ENCODE peak calls at places on chromosomes 11 and 22, in four cellular contexts. T is WTC11, A is GM12878, R is HepG2. H is an unnamed sample.

GRCh38 chr11:993632-994167 is 42.8 kb downstream of the MUC6 start:
- DNase-seq in T (no peak), A (no peak), R (no peak), H (no peak)

GRCh38 chr22:48175721-48176120 is 1413.3 kb downstream of the TBC1D22A start:
- DNase-seq in T (no peak), A (no peak), R (no peak), H (peak)

GRCh38 chr22:49966041-49966715 is 5.6 kb downstream of the PIM3 start:
- DNase-seq in T (no peak), A (no peak), R (no peak), H (no peak)

GRCh38 chr11:18221274-18221876 is 15.2 kb downstream of the SAA4 start:
- DNase-seq in T (no peak), A (no peak), R (no peak), H (no peak)

GRCh38 chr22:37021041-37021440 is 1.5 kb downstream of the MPST start:
- DNase-seq in T (no peak), A (no peak), R (no peak), H (no peak)

GRCh38 chr11:67280791-67281551 is 8.1 kb upstream of the ANKRD13D start:
- DNase-seq in T (no peak), A (no peak), R (no peak), H (no peak)

GRCh38 chr11:7603031-7603781 is 70.1 kb downstream of the CYB5R2 start:
- DNase-seq in T (no peak), A (no peak), R (no peak), H (no peak)

GRCh38 chr11:17528181-17528691 is 16.0 kb downstream of the USH1C start:
- DNase-seq in T (peak), A (no peak), R (peak), H (peak)

GRCh38 chr11:82494988-82495432 is 238.7 kb downstream of the FAM181B start:
- DNase-seq in T (peak), A (no peak), R (peak), H (no peak)

GRCh38 chr11:7657306-7658025 is 15.8 kb downstream of the CYB5R2 start:
- DNase-seq in T (peak), A (no peak), R (peak), H (peak)

GRCh38 chr11:15159085-15159484 is 44.4 kb downstream of the INSC start:
- DNase-seq in T (no peak), A (no peak), R (no peak), H (peak)

GRCh38 chr22:26585104-26585790 is 4.7 kb downstream of the TPST2 start:
- DNase-seq in T (no peak), A (no peak), R (no peak), H (no peak)

GRCh38 chr11:111526501-111526900 is 11.9 kb downstream of the HOATZ start:
- DNase-seq in T (no peak), A (no peak), R (no peak), H (no peak)

GRCh38 chr11:45390407-45390806 is 104.3 kb upstream of the SYT13 start:
- DNase-seq in T (no peak), A (no peak), R (peak), H (no peak)

GRCh38 chr22:49046546-49047305 is 780.9 kb downstream of the BRD1 start:
- DNase-seq in T (peak), A (no peak), R (peak), H (peak)

GRCh38 chr11:67396587-67397398 is 4.9 kb downstream of the PPP1CA start:
- DNase-seq in T (peak), A (no peak), R (no peak), H (peak)

GRCh38 chr11:123755344-123755743 is 1.0 kb upstream of the OR6X1 start:
- DNase-seq in T (no peak), A (no peak), R (no peak), H (no peak)

GRCh38 chr11:23023319-23023718 is 163.0 kb upstream of the CCDC179 start:
- DNase-seq in T (no peak), A (no peak), R (no peak), H (no peak)

GRCh38 chr11:104772806-104773241 is 125.4 kb downstream of the CASP12 start:
- DNase-seq in T (no peak), A (no peak), R (no peak), H (no peak)

GRCh38 chr11:35615911-35616900 is 2.1 kb upstream of the FJX1 start:
- DNase-seq in T (no peak), A (no peak), R (peak), H (peak)

GRCh38 chr11:15473954-15474837 is 359.5 kb downstream of the INSC start:
- DNase-seq in T (no peak), A (no peak), R (no peak), H (no peak)

GRCh38 chr11:118398797-118399564 is 2.4 kb upstream of the ATP5MG start:
- DNase-seq in T (no peak), A (no peak), R (no peak), H (no peak)

GRCh38 chr22:37295213-37295886 is 13.0 kb downstream of the CYTH4 start:
- DNase-seq in T (no peak), A (no peak), R (no peak), H (no peak)

GRCh38 chr11:35682230-35683195 is 19.9 kb downstream of the TRIM44 start:
- DNase-seq in T (no peak), A (no peak), R (no peak), H (no peak)

GRCh38 chr11:93905384-93905783 is 55.0 kb upstream of the VSTM5 start:
- DNase-seq in T (no peak), A (no peak), R (peak), H (no peak)

GRCh38 chr22:49850959-49851815 is 2.5 kb upstream of the ZBED4 start:
- DNase-seq in T (no peak), A (no peak), R (no peak), H (no peak)

GRCh38 chr22:49021097-49021925 is 806.4 kb downstream of the BRD1 start:
- DNase-seq in T (no peak), A (no peak), R (no peak), H (no peak)

GRCh38 chr11:123111465-123111864 is 49.5 kb upstream of the HSPA8 start:
- DNase-seq in T (no peak), A (no peak), R (peak), H (peak)

DNA sequence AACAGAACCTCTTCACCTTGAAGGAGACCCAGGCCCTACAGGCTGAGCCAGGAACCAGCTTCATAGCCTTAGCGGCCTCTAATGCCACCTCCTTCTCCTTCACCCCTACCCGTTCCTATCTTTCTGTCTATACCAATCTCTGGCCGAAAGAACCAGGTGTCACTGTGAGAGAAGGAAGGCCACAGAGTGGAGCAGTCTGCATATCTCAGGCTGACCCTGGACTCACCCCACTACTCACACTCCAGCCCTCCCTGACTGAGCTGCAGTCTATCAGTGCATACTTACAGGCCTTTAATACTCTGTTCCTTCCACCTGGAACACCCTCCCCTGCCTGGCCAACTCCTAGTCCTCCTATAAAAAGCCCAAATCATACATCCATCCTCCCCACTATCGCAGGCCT is 32.7 kb downstream of the ARAP1 start:
- DNase-seq in T (no peak), A (no peak), R (no peak), H (no peak)
- TF ChIP-seq ETV6 in T (no peak), A (no peak), R (no peak), H (no peak)

GRCh38 chr11:72221386-72221785 is 3.2 kb upstream of the INPPL1 start:
- DNase-seq in T (no peak), A (no peak), R (no peak), H (no peak)

GRCh38 chr11:72222106-72222891 is 2.3 kb upstream of the INPPL1 start:
- DNase-seq in T (no peak), A (no peak), R (no peak), H (peak)

GRCh38 chr11:72223615-72224586 is 666 bp upstream of the INPPL1 start:
- DNase-seq in T (peak), A (no peak), R (no peak), H (peak)

GRCh38 chr11:72224587-72225410 is at the start of gene INPPL1:
- DNase-seq in T (peak), A (no peak), R (no peak), H (peak)

GRCh38 chr11:72222907-72223614 is 1.5 kb upstream of the INPPL1 start:
- DNase-seq in T (peak), A (peak), R (peak), H (peak)
- TF ChIP-seq CTCF in T (no peak), A (no peak), R (peak), H (peak)

DNA sequence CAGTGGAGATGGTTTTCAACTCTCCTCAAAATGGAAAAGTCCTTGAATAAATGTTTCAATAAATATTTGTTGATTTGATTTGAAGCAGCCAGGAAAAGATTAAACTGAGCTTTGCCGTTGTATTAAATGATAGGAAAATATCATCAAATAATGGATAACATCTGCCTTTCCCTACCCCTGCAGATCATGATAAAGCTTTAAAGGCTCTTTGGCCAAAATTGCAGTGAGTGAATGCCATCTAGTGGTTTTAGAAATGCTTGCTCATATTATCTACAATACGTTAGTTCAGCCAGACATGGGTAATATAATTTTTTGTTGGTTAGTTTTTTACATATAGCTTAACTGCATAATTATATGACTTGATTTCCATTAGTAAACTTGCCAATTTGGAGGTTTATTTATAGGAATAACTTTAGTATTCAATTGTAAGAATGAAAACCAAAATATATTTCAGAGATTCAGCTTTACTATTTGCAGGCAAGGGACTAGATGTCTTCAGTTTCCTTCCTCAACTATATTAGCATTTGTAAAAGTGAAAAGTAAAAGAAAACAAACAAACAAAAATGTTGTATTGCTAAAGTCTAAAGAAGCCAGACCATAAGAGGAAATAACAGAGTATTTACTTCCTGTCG is 159.2 kb downstream of the MSANTD4 start:
- DNase-seq in T (no peak), A (no peak), R (peak), H (no peak)
- TF ChIP-seq CBFB in T (no peak), A (no peak), R (no peak), H (no peak)

DNA sequence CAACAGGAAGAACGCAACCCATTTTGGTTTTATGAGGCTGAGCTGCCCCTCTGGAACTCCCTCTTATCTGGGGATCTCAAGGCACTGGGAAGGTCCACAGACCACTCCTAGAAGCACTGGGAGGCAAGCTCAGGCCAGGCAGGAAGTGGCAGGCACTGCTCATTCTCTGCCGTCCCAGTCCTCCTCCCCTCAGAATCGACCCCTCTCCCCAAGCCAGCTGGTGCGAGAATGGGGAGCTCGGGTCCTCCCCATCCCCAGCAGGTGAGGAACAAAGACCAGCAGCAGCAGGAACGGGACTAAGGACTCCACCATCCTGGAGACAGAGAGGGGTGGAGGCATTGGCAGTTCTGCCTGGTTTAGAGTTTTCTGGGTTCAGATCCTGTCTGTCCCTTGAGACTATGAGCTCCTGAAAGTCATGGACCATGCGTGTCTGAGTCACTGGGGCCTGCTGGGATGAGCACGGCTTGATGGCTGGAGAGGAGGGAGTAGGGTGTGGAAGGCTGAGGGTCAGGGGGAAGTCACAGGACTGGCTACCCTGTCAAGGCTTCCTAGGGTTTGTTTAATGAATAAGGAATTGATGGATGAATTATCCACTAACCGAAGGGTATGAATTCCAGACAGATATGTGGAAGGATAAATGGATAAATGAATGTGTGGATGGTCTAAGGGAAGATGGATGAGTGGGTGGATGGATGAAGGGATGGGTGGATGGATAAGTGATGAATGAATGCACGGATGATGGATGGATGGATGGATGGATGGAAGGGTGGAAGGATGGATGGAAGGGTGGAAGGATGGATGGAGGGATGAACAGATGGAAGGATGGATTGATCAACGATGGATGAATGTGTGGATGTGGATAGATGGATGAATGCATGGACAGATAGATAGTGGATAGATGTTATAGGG is 6.4 kb downstream of the MYEOV start:
- DNase-seq in T (no peak), A (no peak), R (no peak), H (peak)
- TF ChIP-seq ETV6 in T (no peak), A (no peak), R (no peak), H (no peak)

GRCh38 chr22:17366329-17366728 is 2.9 kb upstream of the CECR2 start:
- DNase-seq in T (no peak), A (no peak), R (no peak), H (no peak)

GRCh38 chr22:17368727-17369552 is at the start of gene CECR2:
- DNase-seq in T (peak), A (peak), R (no peak), H (peak)

GRCh38 chr22:17369553-17370035 is 334 bp downstream of the CECR2 start:
- DNase-seq in T (peak), A (no peak), R (no peak), H (peak)

GRCh38 chr22:17368144-17368726 is 1.0 kb upstream of the CECR2 start:
- DNase-seq in T (peak), A (no peak), R (no peak), H (no peak)

GRCh38 chr22:17366830-17367229 is 2.4 kb upstream of the CECR2 start:
- DNase-seq in T (peak), A (no peak), R (no peak), H (peak)
- TF ChIP-seq CTCF in T (no peak), A (peak), R (no peak), H (peak)

DNA sequence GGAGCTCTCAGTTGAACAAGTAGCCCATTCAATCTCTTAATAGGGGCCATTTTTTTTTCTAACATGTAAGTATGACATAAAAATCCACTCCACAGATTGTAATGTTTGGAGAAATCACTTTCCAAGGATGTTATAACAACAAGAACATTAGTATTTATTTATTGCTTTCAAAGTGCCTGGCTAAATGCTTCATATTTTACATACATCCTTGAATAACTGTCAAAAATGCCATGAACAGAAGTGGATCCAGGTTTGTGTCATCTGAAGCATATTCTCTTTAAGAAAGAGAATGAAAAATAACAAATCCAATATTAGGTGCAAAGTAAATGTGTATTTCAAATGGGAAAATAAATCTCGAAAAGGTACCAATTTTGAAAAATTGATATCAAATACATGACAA is 344.0 kb upstream of the FAT3 start:
- DNase-seq in T (no peak), A (no peak), R (no peak), H (no peak)
- TF ChIP-seq CBFB in T (no peak), A (no peak), R (no peak), H (no peak)

GRCh38 chr11:75426720-75427086 is 6.3 kb downstream of the KLHL35 start:
- DNase-seq in T (no peak), A (no peak), R (no peak), H (no peak)
- TF ChIP-seq ETV6 in T (no peak), A (no peak), R (no peak), H (no peak)

DNA sequence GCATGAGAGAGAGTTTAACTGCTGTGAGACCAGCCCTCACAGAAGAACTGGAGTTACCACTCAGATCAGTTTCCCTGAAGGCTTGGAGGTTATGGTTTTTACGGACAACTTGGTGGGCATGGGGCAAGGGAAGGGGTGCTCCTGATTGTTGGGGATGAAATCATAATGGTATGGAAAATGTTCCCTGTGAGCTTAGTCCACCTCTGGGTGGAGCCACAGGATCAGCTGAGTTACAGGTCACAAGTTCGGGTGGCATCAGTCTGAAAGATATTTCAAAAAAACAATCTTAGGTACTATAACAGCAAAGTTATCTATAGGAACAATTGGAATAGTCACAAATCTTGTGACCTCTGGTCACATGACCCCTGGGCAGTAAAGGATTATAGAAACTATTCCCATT is 162.9 kb downstream of the DLG2 start:
- DNase-seq in T (peak), A (no peak), R (no peak), H (no peak)
- TF ChIP-seq CTCF in T (peak), A (no peak), R (peak), H (no peak)

GRCh38 chr11:130159657-130160459 is at the start of gene ST14:
- DNase-seq in T (peak), A (no peak), R (no peak), H (no peak)
- TF ChIP-seq CBFB in T (no peak), A (no peak), R (no peak), H (no peak)

GRCh38 chr11:64745523-64746328 is 1.8 kb upstream of the RASGRP2 start:
- DNase-seq in T (peak), A (no peak), R (no peak), H (peak)
- TF ChIP-seq ETV6 in T (no peak), A (no peak), R (no peak), H (no peak)